ENCODE peak calls at places on chromosomes 7 and 10, in six cellular contexts. F, P, Z, A, V and C are unnamed samples.

GRCh38 chr10:99345350-99345749 is 16.2 kb downstream of the CNNM1 start:
- DNase-seq in Z (peak), P (peak), F (no peak), V (no peak), A (no peak), C (no peak)

GRCh38 chr7:920351-921070 is 34.0 kb downstream of the ADAP1 start:
- DNase-seq in A (peak), Z (no peak), P (no peak), F (no peak), V (no peak), C (no peak)

GRCh38 chr10:86498608-86499007 is 23.0 kb downstream of the WAPL start:
- DNase-seq in A (no peak), P (no peak), F (no peak), V (no peak), Z (no peak), C (no peak)

GRCh38 chr7:22566592-22566991 is 66.6 kb upstream of the STEAP1B start:
- DNase-seq in P (no peak), Z (no peak), A (no peak), V (no peak), F (no peak), C (no peak)

GRCh38 chr7:134605978-134606923 is 40.4 kb upstream of the BPGM start:
- DNase-seq in A (peak), Z (peak), F (no peak), P (peak), V (peak), C (peak)

GRCh38 chr10:12869427-12869826 is 132.1 kb downstream of the CCDC3 start:
- DNase-seq in Z (peak), F (no peak), P (peak), A (no peak), V (no peak), C (no peak)

GRCh38 chr10:5963591-5963990 is 13.8 kb downstream of the IL15RA start:
- DNase-seq in F (no peak), A (peak), Z (no peak), P (no peak), V (no peak), C (peak)

GRCh38 chr7:99762680-99763327 is 21.2 kb downstream of the CYP3A4 start:
- DNase-seq in F (peak), P (peak), A (no peak), Z (peak), V (peak), C (no peak)

GRCh38 chr10:15427836-15428414 is 56.8 kb upstream of the FAM171A1 start:
- DNase-seq in V (no peak), A (no peak), F (peak), P (peak), Z (peak), C (no peak)

GRCh38 chr7:10889266-10889898 is 84.3 kb upstream of the PHF14 start:
- DNase-seq in V (peak), P (peak), F (peak), A (no peak), Z (peak), C (no peak)

GRCh38 chr7:157483971-157484410 is 147.2 kb downstream of the DNAJB6 start:
- DNase-seq in F (no peak), Z (no peak), V (no peak), A (no peak), P (no peak), C (peak)

DNA sequence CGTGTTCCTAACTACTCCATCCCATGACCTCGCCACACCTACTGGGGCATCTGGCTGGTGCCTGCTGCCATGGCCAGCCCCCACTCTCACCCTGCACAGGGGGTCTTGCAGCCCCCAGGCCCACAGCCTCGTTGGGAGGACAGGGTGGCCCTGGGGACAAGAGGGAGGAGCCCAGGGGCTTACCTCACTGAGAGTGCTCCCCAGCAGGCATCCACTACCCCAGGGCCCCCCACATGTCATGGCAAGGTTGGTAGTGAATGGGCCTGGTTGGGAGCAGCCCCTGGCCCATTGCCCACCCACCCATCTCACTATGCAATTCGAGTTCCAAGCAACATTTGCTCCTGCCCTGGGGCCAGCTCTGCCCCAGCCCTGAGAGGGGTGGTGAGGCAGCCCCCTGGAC is 24.0 kb upstream of the AMZ1 start:
- DNase-seq in P (no peak), A (no peak), V (no peak), Z (no peak), F (no peak), C (no peak)
- TF ChIP-seq CTCF in P (no peak), A (no peak), V (no peak), Z (no peak), F (no peak), C (no peak)

GRCh38 chr10:78437407-78437768 is 403.7 kb downstream of the RPS24 start:
- DNase-seq in P (no peak), F (no peak), Z (no peak), A (no peak), V (no peak), C (no peak)
- H3K4me3 ChIP-seq in P (no peak), F (no peak), Z (no peak), A (no peak), V (no peak), C (no peak)

DNA sequence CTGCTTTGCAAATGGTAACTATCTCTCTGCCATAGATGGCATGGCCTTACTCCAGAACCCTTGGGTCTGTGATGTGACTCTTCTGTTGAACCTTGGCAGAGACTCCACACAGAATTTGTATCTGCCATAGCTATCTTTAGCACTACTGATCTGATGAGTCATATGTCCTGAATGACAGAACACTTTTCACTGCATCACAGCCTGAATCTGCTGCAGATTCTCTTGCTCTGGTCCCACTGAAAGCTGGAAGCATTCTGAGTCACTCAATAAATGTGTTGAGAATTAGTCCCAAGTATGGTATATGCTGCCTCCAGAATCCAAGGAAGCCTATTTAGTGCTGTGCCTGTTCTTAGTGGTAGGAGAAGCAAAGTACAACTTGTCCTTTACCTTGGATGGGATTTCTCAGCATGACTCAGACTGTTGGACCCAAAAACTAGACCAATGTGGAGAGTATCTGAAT is 39.5 kb upstream of the ANKRD1 start:
- DNase-seq in P (peak), V (no peak), A (no peak), Z (peak), F (peak), C (no peak)
- TF ChIP-seq CTCF in P (no peak), V (no peak), A (no peak), Z (no peak), F (no peak), C (no peak)

DNA sequence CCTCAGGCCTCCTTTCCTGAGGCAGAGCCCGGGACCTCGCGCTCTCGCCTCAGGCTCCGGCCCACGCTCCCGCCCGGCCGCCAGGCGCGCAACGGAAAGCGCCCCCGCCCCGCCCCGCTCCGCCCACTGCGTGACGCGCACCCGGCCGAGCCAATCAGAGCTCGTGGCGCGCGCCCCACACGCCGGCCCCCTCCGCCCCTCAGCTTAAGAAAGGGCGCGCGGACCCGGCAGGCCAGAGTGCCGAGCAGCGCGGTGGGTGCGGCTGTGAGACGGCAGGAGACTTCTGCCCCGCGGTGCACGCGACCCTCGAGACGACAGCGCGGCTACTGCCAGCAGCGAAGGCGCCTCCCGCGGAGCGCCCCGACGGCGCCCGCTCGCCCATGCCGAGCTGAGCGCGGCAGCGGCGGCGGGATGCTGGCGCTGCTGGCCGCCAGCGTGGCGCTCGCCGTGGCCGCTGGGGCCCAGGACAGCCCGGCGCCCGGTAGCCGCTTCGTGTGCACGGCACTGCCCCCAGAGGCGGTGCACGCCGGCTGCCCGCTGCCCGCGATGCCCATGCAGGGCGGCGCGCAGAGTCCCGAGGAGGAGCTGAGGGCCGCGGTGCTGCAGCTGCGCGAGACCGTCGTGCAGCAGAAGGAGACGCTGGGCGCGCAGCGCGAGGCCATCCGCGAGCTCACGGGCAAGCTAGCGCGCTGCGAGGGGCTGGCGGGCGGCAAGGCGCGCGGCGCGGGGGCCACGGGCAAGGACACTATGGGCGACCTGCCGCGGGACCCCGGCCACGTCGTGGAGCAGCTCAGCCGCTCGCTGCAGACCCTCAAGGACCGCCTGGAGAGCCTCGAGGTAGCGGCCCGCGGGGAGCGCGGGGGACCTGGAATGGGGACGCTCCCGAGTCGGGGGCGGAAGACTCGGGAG is at the start of gene NPTX2:
- DNase-seq in Z (peak), A (no peak), P (no peak), V (peak), F (no peak), C (no peak)
- H3K4me3 ChIP-seq in Z (peak), A (peak), P (no peak), V (peak), F (peak), C (no peak)

DNA sequence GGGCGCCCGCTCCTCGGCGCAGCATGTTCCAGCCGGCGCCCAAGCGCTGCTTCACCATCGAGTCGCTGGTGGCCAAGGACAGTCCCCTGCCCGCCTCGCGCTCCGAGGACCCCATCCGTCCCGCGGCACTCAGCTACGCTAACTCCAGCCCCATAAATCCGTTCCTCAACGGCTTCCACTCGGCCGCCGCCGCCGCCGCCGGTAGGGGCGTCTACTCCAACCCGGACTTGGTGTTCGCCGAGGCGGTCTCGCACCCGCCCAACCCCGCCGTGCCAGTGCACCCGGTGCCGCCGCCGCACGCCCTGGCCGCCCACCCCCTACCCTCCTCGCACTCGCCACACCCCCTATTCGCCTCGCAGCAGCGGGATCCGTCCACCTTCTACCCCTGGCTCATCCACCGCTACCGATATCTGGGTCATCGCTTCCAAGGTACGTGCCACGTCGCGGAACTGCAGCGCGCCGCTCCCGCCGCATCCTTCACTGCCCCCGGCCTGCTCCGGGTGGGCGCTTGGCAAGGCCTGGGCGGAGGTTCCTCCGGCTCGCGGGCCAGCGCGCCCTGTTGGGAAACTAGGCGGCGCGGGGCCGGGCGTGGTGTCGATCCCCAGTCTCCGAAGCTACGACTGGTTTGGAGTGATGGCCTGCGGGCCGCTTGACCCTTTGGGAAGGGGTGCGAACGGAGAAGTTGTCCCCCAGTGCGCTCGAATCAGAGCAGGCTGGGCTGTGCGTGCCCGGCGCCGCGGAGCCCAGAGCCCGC is 876 bp downstream of the EMX2 start:
- DNase-seq in F (no peak), A (no peak), Z (peak), V (no peak), P (no peak), C (peak)
- TF ChIP-seq CTCF in F (no peak), A (no peak), Z (no peak), V (no peak), P (no peak), C (no peak)

GRCh38 chr10:24466616-24466949 is 257.1 kb downstream of the ARHGAP21 start:
- DNase-seq in F (no peak), P (no peak), V (no peak), A (no peak), Z (no peak), C (no peak)

GRCh38 chr10:24467605-24468004 is 256.1 kb downstream of the ARHGAP21 start:
- DNase-seq in V (no peak), P (no peak), A (no peak), Z (no peak), F (no peak), C (no peak)

GRCh38 chr10:24467094-24467493 is 256.6 kb downstream of the ARHGAP21 start:
- DNase-seq in F (no peak), V (no peak), P (no peak), A (no peak), Z (no peak), C (no peak)

GRCh38 chr10:24465124-24465874 is 256.4 kb downstream of the KIAA1217 start:
- DNase-seq in F (peak), V (no peak), Z (peak), P (peak), A (no peak), C (no peak)

GRCh38 chr10:24465899-24466615 is 257.1 kb downstream of the KIAA1217 start:
- DNase-seq in V (no peak), Z (peak), F (peak), P (peak), A (no peak), C (no peak)
- H3K4me3 ChIP-seq in V (no peak), Z (no peak), F (peak), P (peak), A (peak), C (no peak)

DNA sequence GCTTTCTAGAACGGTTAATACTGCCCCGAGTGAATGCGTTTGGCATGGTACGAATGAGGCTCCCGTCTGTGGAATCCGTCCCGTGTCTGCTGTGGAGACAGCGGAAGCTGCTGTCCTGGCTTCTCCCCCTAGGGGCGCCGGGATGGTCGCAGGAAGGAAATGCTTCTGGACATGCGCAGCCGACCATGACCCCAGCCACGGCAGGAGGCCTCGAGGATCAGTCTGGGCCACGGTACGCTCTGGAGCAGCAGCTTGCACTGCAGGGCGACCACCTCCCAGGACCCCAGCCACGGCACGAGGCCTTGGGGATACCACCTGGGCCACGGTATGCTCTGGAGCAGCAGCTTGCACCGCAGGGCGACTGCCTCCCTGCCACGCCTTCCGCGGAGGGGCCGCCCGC is 107.9 kb downstream of the CYTH3 start:
- DNase-seq in V (peak), P (no peak), F (no peak), Z (no peak), A (no peak), C (no peak)
- TF ChIP-seq CTCF in V (peak), P (peak), F (no peak), Z (no peak), A (no peak), C (no peak)

GRCh38 chr10:83678850-83679249 is 460.5 kb upstream of the GHITM start:
- DNase-seq in Z (no peak), A (no peak), P (no peak), F (no peak), V (no peak), C (no peak)
- H3K4me3 ChIP-seq in Z (no peak), A (no peak), P (no peak), F (no peak), V (no peak), C (no peak)

DNA sequence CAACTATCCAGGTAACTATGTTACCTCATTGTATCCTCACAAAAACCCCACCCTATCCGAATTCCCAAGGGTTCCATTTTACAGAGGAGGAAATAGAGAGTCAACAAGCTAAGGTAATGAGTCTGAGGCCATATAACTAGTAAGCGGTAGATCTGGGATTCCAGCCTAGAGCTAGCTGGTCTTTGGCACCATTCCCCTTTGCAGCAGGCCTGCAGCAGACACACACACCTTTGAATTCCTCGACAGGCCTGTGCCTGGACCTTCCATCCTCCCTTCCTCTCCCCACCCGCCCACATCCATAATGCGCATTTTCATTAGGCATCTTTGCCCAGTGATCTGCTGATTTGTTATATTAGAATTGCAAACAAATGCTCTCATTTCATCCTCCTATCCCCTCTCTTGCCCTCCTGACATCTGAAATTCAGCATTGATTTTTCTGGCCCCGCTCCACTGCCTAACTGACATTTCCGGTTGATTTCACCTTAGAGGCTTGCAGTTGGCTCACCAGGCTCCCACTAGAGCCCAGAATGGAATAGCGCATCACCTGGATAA is 129.5 kb downstream of the PLXNA4 start:
- DNase-seq in P (no peak), V (no peak), F (no peak), A (no peak), Z (no peak), C (no peak)
- TF ChIP-seq CTCF in P (no peak), V (no peak), F (no peak), A (no peak), Z (no peak), C (no peak)